ENCODE peak calls at places on chromosomes 12 and 14, in five cellular contexts. A is neuronal stem cell, W is PC-3, P is right atrium auricular region, Y is colonic mucosa. D is an unnamed sample. For H3K4me1 and H3K9me3, the result is how much of the 10 kb centered on the place peaks cover.

GRCh38 chr14:69741055-69741454 is 25.9 kb upstream of the SRSF5 start:
- DNase-seq in A (no peak), P (no peak), W (peak), Y (no peak), D (no peak)

GRCh38 chr12:87155616-87156015 is 873.6 kb downstream of the C12orf50 start:
- DNase-seq in A (no peak), W (peak), P (no peak), Y (no peak), D (no peak)

GRCh38 chr12:27585739-27586265 is 61.8 kb downstream of the PPFIBP1 start:
- DNase-seq in W (no peak), P (no peak), Y (no peak), A (no peak), D (peak)

GRCh38 chr12:127509066-127509778 is 757.7 kb upstream of the TMEM132C start:
- DNase-seq in P (no peak), Y (no peak), W (peak), A (no peak), D (no peak)

GRCh38 chr14:104215706-104216334 is 77.4 kb downstream of the KIF26A start:
- DNase-seq in Y (no peak), W (no peak), P (no peak), A (no peak), D (no peak)

GRCh38 chr14:99513946-99514551 is 32.8 kb downstream of the CCNK start:
- DNase-seq in A (no peak), W (no peak), P (no peak), Y (peak), D (no peak)

GRCh38 chr14:61584258-61584657 is 111.1 kb upstream of the HIF1A start:
- DNase-seq in A (no peak), Y (no peak), P (no peak), W (peak), D (no peak)

GRCh38 chr12:12561305-12562015 is 1.2 kb downstream of the DUSP16 start:
- DNase-seq in W (peak), Y (peak), P (peak), A (peak), D (no peak)

GRCh38 chr12:74537707-74538385 is at the start of gene ATXN7L3B:
- DNase-seq in Y (peak), P (peak), W (peak), A (peak), D (peak)

GRCh38 chr14:93073833-93074769 is 41.6 kb downstream of the ITPK1 start:
- DNase-seq in Y (no peak), A (no peak), P (peak), W (no peak), D (no peak)

GRCh38 chr12:128920468-128920867 is 67.2 kb downstream of the GLT1D1 start:
- DNase-seq in P (peak), Y (no peak), W (peak), A (no peak), D (no peak)

GRCh38 chr14:96698846-96699543 is 98.2 kb upstream of the VRK1 start:
- DNase-seq in W (no peak), Y (no peak), A (no peak), P (no peak), D (no peak)

GRCh38 chr12:22539055-22539454 is 5.3 kb downstream of the C2CD5 start:
- DNase-seq in W (no peak), A (no peak), P (no peak), Y (no peak), D (no peak)

GRCh38 chr12:56716933-56717880 is 7.9 kb downstream of the NACA start:
- DNase-seq in P (no peak), Y (no peak), A (no peak), W (no peak), D (no peak)

GRCh38 chr12:103249614-103250013 is 246.2 kb downstream of the C12orf42 start:
- DNase-seq in P (no peak), W (peak), A (no peak), Y (no peak), D (no peak)

GRCh38 chr12:106994579-106995220 is 7.8 kb upstream of the MTERF2 start:
- DNase-seq in A (no peak), P (no peak), Y (no peak), W (no peak), D (no peak)

GRCh38 chr12:1815814-1816729 is 4.3 kb upstream of the LRTM2 start:
- DNase-seq in Y (no peak), A (no peak), W (no peak), P (no peak), D (no peak)

GRCh38 chr12:100574262-100575074 is 984 bp downstream of the GAS2L3 start:
- DNase-seq in Y (peak), A (peak), P (no peak), W (peak), D (peak)

GRCh38 chr14:54528973-54529372 is 19.3 kb downstream of the CGRRF1 start:
- DNase-seq in A (no peak), W (no peak), Y (no peak), P (no peak), D (no peak)

GRCh38 chr14:89344871-89345270 is 72.2 kb downstream of the FOXN3 start:
- DNase-seq in A (no peak), Y (no peak), W (no peak), P (no peak), D (no peak)

GRCh38 chr14:101404426-101405170 is 156.7 kb upstream of the DIO3 start:
- DNase-seq in Y (no peak), P (no peak), W (no peak), A (no peak), D (no peak)

GRCh38 chr14:33363687-33364086 is 425.0 kb downstream of the NPAS3 start:
- DNase-seq in P (no peak), W (no peak), Y (no peak), A (no peak), D (no peak)

GRCh38 chr12:59119676-59120075 is 199.4 kb upstream of the LRIG3 start:
- DNase-seq in W (peak), A (no peak), Y (no peak), P (no peak), D (no peak)

GRCh38 chr14:88551094-88551870 is 3.5 kb downstream of the PTPN21 start:
- DNase-seq in W (peak), Y (peak), P (peak), A (peak), D (no peak)

GRCh38 chr12:75959506-75959905 is 72.1 kb downstream of the PHLDA1 start:
- DNase-seq in P (no peak), W (no peak), Y (no peak), A (no peak), D (no peak)

GRCh38 chr12:75961878-75962277 is 69.7 kb downstream of the PHLDA1 start:
- DNase-seq in W (no peak), A (no peak), P (no peak), Y (peak), D (no peak)

GRCh38 chr12:75960086-75960910 is 71.3 kb downstream of the PHLDA1 start:
- DNase-seq in A (no peak), W (no peak), Y (peak), P (no peak), D (no peak)

GRCh38 chr12:75960954-75961661 is 70.5 kb downstream of the PHLDA1 start:
- DNase-seq in W (no peak), A (no peak), Y (no peak), P (no peak), D (no peak)

GRCh38 chr12:75959060-75959459 is 72.5 kb downstream of the PHLDA1 start:
- DNase-seq in W (no peak), P (no peak), A (no peak), Y (no peak), D (peak)
- H3K4me1 ChIP-seq in W (under half), P (under half), A (under half), Y (under half), D (under half)

GRCh38 chr12:34275129-34275528 is 252.8 kb downstream of the ALG10 start:
- DNase-seq in A (no peak), W (no peak), P (peak), Y (no peak), D (no peak)
- H3K9me3 ChIP-seq in A (under half), W (under half), P (under half), Y (under half), D (under half)

GRCh38 chr14:103129301-103130016 is 6.2 kb downstream of the TNFAIP2 start:
- DNase-seq in P (no peak), A (no peak), Y (no peak), W (peak), D (no peak)
- H3K4me1 ChIP-seq in P (half or more), A (under half), Y (under half), W (half or more), D (under half)

DNA sequence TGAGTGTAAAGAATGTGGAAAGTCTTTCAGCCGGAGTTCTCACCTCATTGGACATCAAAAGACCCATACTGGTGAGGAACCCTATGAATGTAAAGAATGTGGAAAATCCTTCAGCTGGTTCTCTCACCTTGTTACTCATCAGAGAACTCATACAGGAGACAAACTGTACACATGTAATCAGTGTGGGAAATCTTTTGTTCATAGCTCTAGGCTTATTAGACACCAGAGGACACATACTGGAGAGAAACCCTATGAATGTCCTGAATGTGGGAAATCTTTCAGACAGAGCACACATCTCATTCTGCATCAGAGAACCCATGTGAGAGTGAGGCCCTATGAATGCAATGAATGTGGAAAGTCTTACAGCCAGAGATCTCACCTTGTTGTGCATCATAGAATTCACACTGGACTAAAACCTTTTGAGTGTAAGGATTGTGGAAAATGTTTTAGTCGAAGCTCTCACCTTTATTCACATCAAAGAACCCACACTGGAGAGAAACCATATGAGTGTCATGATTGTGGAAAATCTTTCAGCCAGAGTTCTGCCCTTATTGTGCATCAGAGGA is 25.1 kb upstream of the ZNF268 start:
- DNase-seq in Y (no peak), P (no peak), W (no peak), A (no peak), D (no peak)
- H3K9me3 ChIP-seq in Y (under half), P (half or more), W (half or more), A (under half), D (under half)

DNA sequence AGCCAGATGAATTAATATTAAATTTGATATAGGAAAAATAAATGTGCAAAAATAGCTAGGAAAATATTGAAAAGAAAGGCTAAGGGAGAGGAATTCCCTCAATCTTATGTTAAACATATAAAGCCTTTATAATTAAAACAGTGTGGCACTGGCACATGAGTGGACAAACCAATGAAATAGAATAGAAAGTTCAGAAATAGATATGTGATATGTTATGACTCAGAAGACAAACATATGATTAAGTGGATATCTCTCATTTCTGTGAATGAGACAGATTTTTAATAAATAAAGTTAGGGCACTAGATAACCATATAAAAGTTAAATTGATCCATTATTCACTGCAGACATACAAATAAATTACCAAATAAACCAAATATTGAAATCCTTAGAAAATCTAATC is 73.0 kb downstream of the ALG10B start:
- DNase-seq in P (no peak), A (no peak), Y (no peak), W (peak), D (no peak)
- H3K4me1 ChIP-seq in P (under half), A (under half), Y (under half), W (half or more), D (under half)

D was measured in HAP-1.